ENCODE peak calls at places on chromosomes 12 and 14, in seven cellular contexts. P is heart right ventricle, U is heart left ventricle, O is uterus, E is testis, I is A549, J is epithelial cell of esophagus. N is an unnamed sample.
A peak's percentile ranks its signal among the peaks of the same experiment; 100 is the strongest.

GRCh38 chr12:115609356-115609755 is 668.1 kb downstream of the MED13L start:
- DNase-seq in O (no peak), E (no peak), P (no peak), J (no peak), I (no peak), U (no peak), N (no peak)

GRCh38 chr14:36857842-36858445 is 196.3 kb downstream of the PAX9 start:
- DNase-seq in O (no peak), I (no peak), E (no peak), P (no peak), J (peak; percentile 8), U (no peak), N (no peak)

GRCh38 chr14:99463974-99464373 is 16.7 kb downstream of the SETD3 start:
- DNase-seq in I (no peak), J (no peak), O (no peak), E (no peak), P (no peak), U (no peak), N (no peak)

GRCh38 chr14:52021971-52022600 is 32.7 kb downstream of the RTRAF start:
- DNase-seq in E (no peak), U (no peak), J (no peak), P (no peak), I (no peak), O (no peak), N (peak; percentile 14)

GRCh38 chr12:24278832-24279231 is 329.4 kb upstream of the SOX5 start:
- DNase-seq in J (no peak), E (no peak), O (no peak), U (no peak), P (no peak), I (no peak), N (no peak)

GRCh38 chr12:83224012-83224411 is 537.3 kb downstream of the TMTC2 start:
- DNase-seq in E (no peak), P (no peak), U (no peak), O (no peak), J (no peak), I (no peak), N (no peak)

GRCh38 chr12:53938276-53939140 is at the start of gene HOXC13:
- DNase-seq in E (peak; percentile 92), U (no peak), P (no peak), I (peak; percentile 98), O (peak; percentile 62), J (peak; percentile 70), N (peak; percentile 54)

GRCh38 chr12:89351489-89352241 is 636 bp downstream of the DUSP6 start:
- DNase-seq in E (peak; percentile 58), P (peak; percentile 46), I (peak; percentile 32), J (no peak), O (peak; percentile 31), U (peak; percentile 43), N (peak; percentile 50)

GRCh38 chr14:23359722-23360447 is 5.1 kb downstream of the EFS start:
- DNase-seq in O (no peak), E (no peak), P (no peak), U (no peak), I (no peak), J (no peak), N (no peak)
- TF ChIP-seq CTCF in O (no peak), E (no peak), P (no peak), U (no peak), I (no peak), J (no peak), N (no peak)

GRCh38 chr12:51434305-51434704 is 9.7 kb downstream of the SLC4A8 start:
- DNase-seq in P (no peak), E (no peak), U (no peak), I (no peak), J (no peak), O (no peak), N (no peak)
- TF ChIP-seq CTCF in P (no peak), E (no peak), U (no peak), I (no peak), J (no peak), O (no peak), N (no peak)

DNA sequence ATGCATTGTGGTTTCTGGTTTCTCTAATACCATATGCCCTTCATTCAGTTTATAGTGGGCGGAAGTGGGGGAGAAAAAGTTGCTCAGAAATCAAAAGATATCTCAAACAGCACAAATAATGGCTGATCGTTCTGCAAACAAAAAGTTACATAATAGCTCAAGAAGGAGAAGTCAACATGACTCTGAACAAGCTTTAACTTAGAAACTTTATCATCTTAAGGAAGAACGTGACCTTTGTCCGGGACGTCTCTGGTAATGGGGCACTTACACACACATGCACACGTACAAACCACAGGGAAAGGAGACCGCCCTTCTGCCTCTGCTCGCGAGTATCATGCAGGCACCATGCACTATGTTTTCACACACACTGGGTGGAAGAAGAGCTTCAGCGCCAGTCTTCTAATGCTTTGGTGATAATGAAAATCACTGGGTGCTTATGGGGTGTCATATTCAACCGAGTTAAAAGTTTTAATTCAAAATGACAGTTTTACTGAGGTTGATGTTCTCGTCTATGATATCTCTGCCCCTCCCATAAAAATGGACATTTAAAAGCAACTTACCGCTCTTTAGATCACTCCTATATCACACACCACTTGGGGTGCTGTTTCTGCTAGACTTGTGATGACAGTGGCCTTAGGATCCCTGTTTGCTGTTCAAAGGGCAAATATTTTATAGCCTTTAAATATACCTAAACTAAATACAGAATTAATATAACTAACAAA is 4.7 kb downstream of the FOS start:
- DNase-seq in U (no peak), E (no peak), O (no peak), J (peak; percentile 50), I (no peak), P (no peak), N (no peak)
- TF ChIP-seq CTCF in U (peak; percentile 8), E (no peak), O (no peak), J (peak; percentile 17), I (no peak), P (peak; percentile 15), N (no peak)

DNA sequence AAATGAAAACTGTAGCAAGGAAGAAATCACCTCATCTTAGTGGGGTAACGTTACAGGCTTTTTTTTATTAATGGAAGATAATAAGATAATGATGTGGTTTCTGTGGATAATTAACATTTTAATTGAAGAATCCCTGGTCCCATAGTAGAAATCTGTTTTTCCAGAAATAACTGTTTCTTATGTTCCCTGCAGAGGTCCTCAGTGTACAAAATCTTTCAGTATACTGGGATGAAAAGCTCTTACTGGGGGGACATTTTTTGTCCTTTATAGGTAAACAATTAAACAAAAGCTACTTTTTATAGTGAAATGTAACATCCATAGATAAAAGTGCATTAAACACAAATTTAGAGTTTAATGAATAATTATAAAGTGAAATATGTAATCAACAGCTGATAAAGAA is 312.2 kb downstream of the ATXN7L3B start:
- DNase-seq in J (no peak), O (no peak), P (no peak), E (no peak), U (no peak), I (no peak), N (no peak)
- TF ChIP-seq CTCF in J (no peak), O (no peak), P (no peak), E (no peak), U (no peak), I (peak; percentile 16), N (no peak)

GRCh38 chr12:10135126-10135525 is 5.1 kb upstream of the CLEC7A start:
- DNase-seq in P (no peak), O (no peak), I (no peak), J (no peak), E (no peak), U (no peak), N (no peak)

GRCh38 chr12:10143205-10143604 is 13.2 kb upstream of the CLEC7A start:
- DNase-seq in I (no peak), U (no peak), P (no peak), E (no peak), J (peak; percentile 24), O (no peak), N (no peak)

GRCh38 chr12:10136637-10137205 is 6.7 kb upstream of the CLEC7A start:
- DNase-seq in P (no peak), O (no peak), E (no peak), U (no peak), J (no peak), I (no peak), N (no peak)

DNA sequence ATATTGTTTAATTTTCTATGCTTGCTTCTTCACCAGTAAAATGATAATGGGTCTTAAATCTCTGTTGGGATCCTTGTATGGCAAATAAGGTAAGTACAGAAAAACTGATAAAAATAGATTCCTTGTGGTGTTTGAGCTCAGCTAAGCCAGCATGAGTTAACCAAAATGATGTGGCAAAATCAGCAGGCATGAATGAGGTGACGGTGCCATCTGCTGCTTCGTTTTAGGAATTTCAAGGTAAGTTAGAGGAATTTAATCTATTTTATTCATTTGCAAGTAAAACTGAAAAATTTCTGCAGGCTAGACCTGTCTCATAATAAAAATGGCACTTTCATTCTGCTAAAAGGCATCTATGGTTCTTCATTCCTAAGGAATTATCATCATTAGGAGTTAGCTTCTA is 10.0 kb upstream of the CLEC7A start:
- DNase-seq in I (peak; percentile 39), J (peak; percentile 75), U (no peak), P (no peak), O (no peak), E (peak; percentile 57), N (peak; percentile 66)
- TF ChIP-seq CTCF in I (peak; percentile 87), J (peak; percentile 71), U (peak; percentile 69), P (peak; percentile 72), O (no peak), E (peak; percentile 42), N (peak; percentile 66)

GRCh38 chr12:103745962-103746361 is 95.1 kb downstream of the NT5DC3 start:
- DNase-seq in E (no peak), I (no peak), J (no peak), P (no peak), O (no peak), U (no peak), N (no peak)
- TF ChIP-seq CTCF in E (no peak), I (no peak), J (no peak), P (no peak), O (no peak), U (no peak), N (no peak)

DNA sequence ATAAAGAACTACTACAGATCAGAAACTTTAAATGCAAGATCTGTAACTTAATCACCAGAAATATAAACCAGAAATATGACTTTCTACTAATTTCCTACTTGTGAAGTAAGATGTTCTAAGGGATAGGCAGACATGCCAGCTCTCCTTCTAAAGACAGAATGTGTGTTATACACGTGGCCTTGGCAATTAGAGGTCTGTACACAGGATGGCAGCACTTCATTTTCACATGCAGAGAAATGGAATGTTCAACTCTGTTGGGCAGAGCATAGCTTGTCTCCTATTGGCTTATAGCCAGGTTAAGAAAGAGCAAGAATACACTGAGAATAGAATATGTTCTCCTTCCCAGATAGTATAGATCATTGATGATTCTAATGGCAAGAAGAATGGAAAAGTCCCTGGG is 403.8 kb downstream of the DAD1 start:
- DNase-seq in U (no peak), J (peak; percentile 62), O (no peak), E (no peak), P (no peak), I (no peak), N (no peak)
- TF ChIP-seq CTCF in U (no peak), J (peak; percentile 29), O (no peak), E (no peak), P (no peak), I (no peak), N (no peak)

DNA sequence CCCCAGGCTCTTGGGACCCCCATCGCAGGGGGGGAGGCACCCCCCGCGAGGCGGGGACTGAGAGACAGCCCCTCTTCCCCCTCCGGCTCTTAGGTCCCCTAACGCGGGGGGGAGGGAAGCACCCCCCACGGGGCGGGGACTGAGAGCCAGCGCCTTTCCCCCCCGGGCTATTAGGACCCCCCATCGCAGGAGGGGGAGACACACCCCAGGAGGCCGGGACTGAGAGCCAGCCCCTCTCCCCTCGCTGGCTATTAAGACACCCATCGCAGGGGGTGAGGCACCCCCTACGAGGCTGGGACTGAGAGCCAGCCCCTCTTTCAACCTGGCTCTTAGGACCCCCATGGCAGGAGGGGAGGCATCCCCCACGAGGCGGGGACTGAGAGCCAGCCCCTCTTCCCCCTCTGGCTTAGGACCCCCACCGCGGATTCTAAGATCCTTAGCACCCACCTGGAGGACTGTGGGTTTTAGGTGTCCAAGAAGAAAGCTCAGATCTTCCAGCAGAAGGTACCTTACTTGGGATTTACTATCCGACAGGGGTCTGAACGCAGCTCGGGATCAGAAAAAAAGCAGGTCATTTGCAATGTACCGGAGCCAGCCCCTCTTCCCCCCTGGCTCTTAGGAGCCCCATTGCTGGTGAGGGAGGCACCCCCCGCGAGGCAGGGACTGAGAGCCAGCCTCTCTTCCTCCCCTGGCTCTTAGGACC is 197.8 kb upstream of the PZP start:
- DNase-seq in E (no peak), O (no peak), I (no peak), P (no peak), J (no peak), U (no peak), N (no peak)
- TF ChIP-seq CTCF in E (no peak), O (no peak), I (no peak), P (no peak), J (no peak), U (no peak), N (no peak)

N was measured in activated CD8-positive, alpha-beta T cell treated with anti-CD3 and anti-CD28 coated beads for 36 hours.